ENCODE peak calls at places on chromosomes 12 and 14, in five cellular contexts. N is transverse colon, U is erythroblast, T is HCT116, Y is esophagus squamous epithelium. J is an unnamed sample.

GRCh38 chr14:97833291-97833690 is 1036.1 kb downstream of the VRK1 start:
- DNase-seq in N (no peak), U (no peak), T (no peak), Y (no peak), J (no peak)

GRCh38 chr12:131671871-131672270 is 39.0 kb upstream of the SFSWAP start:
- DNase-seq in N (no peak), U (no peak), T (no peak), Y (no peak), J (no peak)

GRCh38 chr12:94596596-94596995 is 53.8 kb downstream of the TMCC3 start:
- DNase-seq in N (no peak), U (no peak), T (no peak), Y (no peak), J (no peak)

GRCh38 chr12:132618683-132619043 is at the start of gene P2RX2:
- DNase-seq in N (no peak), U (no peak), T (no peak), Y (no peak), J (no peak)

GRCh38 chr12:122951979-122952892 is 14.0 kb downstream of the ABCB9 start:
- DNase-seq in N (peak; percentile 85), U (peak; percentile 86), T (peak; percentile 59), Y (no peak), J (peak; percentile 73)

GRCh38 chr12:106274575-106275081 is 26.8 kb upstream of the CKAP4 start:
- DNase-seq in N (no peak), U (no peak), T (no peak), Y (no peak), J (no peak)

GRCh38 chr12:60489071-60489470 is 893.2 kb downstream of the SLC16A7 start:
- DNase-seq in N (no peak), U (no peak), T (no peak), Y (no peak), J (no peak)

GRCh38 chr14:93114068-93114710 is 1.5 kb downstream of the ITPK1 start:
- DNase-seq in N (no peak), U (peak; percentile 46), T (no peak), Y (no peak), J (no peak)

GRCh38 chr12:112480931-112481330 is 62.2 kb downstream of the PTPN11 start:
- DNase-seq in N (no peak), U (no peak), T (no peak), Y (no peak), J (no peak)

GRCh38 chr14:103066399-103066798 is 9.1 kb upstream of the CDC42BPB start:
- DNase-seq in N (no peak), U (no peak), T (no peak), Y (no peak), J (no peak)

GRCh38 chr12:5043589-5044419 is at the start of gene KCNA5:
- DNase-seq in N (no peak), U (no peak), T (no peak), Y (no peak), J (peak; percentile 77)

GRCh38 chr12:52555577-52555976 is 2.6 kb upstream of the KRT71 start:
- DNase-seq in N (no peak), U (no peak), T (no peak), Y (no peak), J (no peak)

GRCh38 chr12:65656904-65657351 is 167.4 kb upstream of the HMGA2 start:
- DNase-seq in N (no peak), U (no peak), T (peak; percentile 97), Y (no peak), J (no peak)

GRCh38 chr14:64769096-64770020 is 65.1 kb downstream of the PLEKHG3 start:
- DNase-seq in N (no peak), U (no peak), T (no peak), Y (no peak), J (no peak)

GRCh38 chr12:68264175-68264863 is 10.9 kb upstream of the IL22 start:
- DNase-seq in N (no peak), U (no peak), T (no peak), Y (no peak), J (no peak)

GRCh38 chr12:93756295-93756694 is 79.1 kb downstream of the CRADD start:
- DNase-seq in N (no peak), U (peak; percentile 20), T (no peak), Y (no peak), J (no peak)

GRCh38 chr12:104667139-104667538 is 210.4 kb downstream of the CHST11 start:
- DNase-seq in N (no peak), U (peak; percentile 53), T (no peak), Y (no peak), J (no peak)

GRCh38 chr12:79706156-79706555 is 15.4 kb upstream of the PAWR start:
- DNase-seq in N (no peak), U (no peak), T (no peak), Y (no peak), J (no peak)

GRCh38 chr12:132605055-132605441 is 5.3 kb downstream of the LRCOL1 start:
- DNase-seq in N (no peak), U (no peak), T (no peak), Y (no peak), J (no peak)

GRCh38 chr14:99284254-99285004 is 12.4 kb upstream of the BCL11B start:
- DNase-seq in N (no peak), U (no peak), T (no peak), Y (no peak), J (peak; percentile 46)

GRCh38 chr14:94679941-94680340 is 67.8 kb downstream of the SERPINA3 start:
- DNase-seq in N (no peak), U (no peak), T (no peak), Y (no peak), J (no peak)

GRCh38 chr12:111396726-111397445 is 8.8 kb upstream of the SH2B3 start:
- DNase-seq in N (peak; percentile 90), U (peak; percentile 94), T (peak; percentile 65), Y (peak; percentile 36), J (peak; percentile 98)

GRCh38 chr14:71212683-71213107 is 305.4 kb downstream of the PCNX1 start:
- DNase-seq in N (no peak), U (no peak), T (no peak), Y (no peak), J (no peak)

GRCh38 chr12:131101703-131102492 is 148.2 kb downstream of the ADGRD1 start:
- DNase-seq in N (peak; percentile 5), U (no peak), T (no peak), Y (no peak), J (no peak)

GRCh38 chr12:57726151-57726883 is 12.2 kb downstream of the AGAP2 start:
- DNase-seq in N (peak; percentile 87), U (peak; percentile 76), T (peak; percentile 72), Y (peak; percentile 21), J (peak; percentile 65)
- TF ChIP-seq POLR2A in N (no peak), U (no peak), T (no peak), Y (no peak), J (no peak)

DNA sequence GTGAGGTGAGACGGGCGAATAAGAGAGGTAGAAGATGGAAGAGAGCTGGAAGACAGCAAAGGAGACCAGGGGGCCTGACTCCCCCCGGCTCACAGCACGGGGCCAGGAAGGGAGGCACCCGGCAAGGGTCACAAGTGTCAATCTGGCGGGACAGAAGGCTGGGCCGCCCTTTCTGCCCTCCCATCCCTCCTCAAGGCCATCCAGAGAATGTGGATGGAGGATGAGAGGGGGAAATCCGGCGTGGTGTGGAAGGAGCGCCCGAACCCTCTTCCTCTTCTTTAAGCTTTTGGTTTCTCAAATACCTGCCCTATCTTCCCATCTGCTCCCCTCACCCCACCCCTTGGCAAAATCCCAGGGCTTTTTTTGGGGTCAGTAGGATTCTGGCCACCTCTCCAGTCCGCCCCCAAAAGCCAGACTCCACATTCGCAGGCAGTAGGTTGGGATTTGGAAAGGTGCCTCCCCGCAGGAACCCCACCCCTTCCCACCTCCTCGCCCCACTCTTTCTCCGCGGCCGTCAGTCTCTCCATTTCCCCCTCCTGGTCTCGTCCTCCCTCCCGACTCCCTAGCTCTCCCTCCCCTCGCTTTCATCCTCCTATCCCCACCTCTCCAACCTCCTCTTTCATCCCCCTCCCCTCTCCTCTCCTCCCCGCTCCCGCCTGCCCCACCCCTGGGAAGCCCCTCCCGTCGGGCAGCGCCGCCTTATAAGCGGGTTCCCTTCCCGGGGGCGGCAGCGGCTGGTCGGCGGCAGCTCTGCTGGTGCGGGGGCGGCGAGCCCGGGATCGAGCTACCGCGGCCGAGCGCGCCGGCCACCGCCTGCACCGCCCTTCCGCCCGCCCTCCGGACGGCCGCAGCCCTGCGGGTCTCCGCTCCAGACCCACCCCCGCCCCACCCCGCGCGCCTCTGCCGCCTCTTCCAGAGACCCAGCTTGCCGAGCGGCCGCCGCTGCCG is at the start of gene PTMS:
- DNase-seq in N (peak; percentile 79), U (peak; percentile 68), T (peak; percentile 83), Y (no peak), J (no peak)
- TF ChIP-seq POLR2A in N (peak; percentile 50), U (no peak), T (peak; percentile 98), Y (no peak), J (peak; percentile 88)

GRCh38 chr12:121837680-121838079 is 21.0 kb downstream of the HPD start:
- DNase-seq in N (no peak), U (no peak), T (no peak), Y (no peak), J (no peak)

GRCh38 chr12:121838096-121838495 is 20.6 kb downstream of the HPD start:
- DNase-seq in N (no peak), U (no peak), T (no peak), Y (no peak), J (no peak)

GRCh38 chr12:121843236-121843982 is 15.2 kb downstream of the HPD start:
- DNase-seq in N (no peak), U (no peak), T (no peak), Y (no peak), J (no peak)

GRCh38 chr12:121839993-121840761 is 18.5 kb downstream of the HPD start:
- DNase-seq in N (no peak), U (no peak), T (no peak), Y (no peak), J (no peak)

DNA sequence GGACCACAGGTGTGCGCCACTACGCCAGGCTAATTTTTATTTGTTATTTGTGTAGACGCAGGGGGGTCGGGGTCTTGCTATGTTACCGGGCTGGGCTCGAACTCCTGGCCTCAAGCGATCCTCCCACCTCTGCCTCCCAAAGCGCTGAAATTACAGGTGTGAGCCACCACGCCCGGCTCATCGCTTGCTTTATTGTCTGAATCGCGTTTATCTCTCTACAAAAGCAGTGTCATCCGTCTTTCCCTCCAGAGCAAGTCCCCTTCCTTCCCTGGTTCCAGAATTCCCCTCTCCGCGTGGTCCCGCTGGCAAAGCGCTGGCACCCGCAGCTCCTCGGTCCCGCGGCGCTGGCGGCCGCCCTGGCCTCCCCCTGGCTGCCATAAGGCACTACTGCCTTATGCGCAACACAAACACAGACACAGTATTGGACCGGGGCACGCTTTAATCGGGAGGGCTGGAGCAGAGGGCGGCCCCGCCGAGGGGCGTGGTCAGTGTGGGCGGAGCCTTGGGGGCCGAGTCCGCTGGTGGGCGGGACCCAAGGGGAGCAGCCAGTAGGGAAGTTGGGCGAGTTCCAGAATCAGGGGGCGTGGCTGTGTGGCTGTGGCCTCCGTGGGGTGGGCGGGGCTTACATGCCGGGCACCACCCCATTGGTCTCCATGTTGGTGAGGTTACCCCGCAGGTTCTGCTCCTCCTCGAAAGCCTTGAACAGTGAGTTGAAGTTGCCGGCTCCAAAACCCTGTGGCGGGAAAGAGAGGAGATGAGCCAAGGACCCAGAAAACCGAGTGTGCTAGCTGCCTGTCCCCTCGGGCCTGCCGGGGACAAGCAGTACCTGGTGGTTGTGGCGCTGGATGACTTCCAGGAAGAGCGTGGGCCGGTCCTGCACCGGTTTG is 19.3 kb downstream of the HPD start:
- DNase-seq in N (peak; percentile 100), U (peak; percentile 100), T (peak; percentile 95), Y (peak; percentile 98), J (peak; percentile 100)
- TF ChIP-seq POLR2A in N (peak; percentile 55), U (peak; percentile 93), T (peak; percentile 81), Y (no peak), J (peak; percentile 59)

DNA sequence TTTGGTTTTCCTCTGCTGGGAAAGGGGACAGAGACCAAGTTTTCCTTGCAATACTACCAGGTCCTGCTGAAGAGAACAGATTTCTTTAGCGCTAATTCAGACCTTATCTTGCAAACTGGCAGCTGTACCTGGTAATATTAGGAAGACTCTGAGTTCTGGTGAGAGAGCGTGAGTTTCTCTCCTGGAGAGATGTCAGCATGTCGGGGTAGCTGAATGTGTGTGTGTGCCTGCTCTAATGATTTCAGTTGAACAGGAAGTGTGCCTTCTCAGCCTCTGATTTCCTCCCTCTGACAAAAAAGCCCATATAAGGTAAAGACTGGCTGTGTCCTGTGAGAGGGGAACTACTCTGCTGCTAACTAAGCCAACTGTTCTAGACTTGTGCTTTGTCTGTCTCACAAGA is 10.3 kb upstream of the ERP27 start:
- DNase-seq in N (peak; percentile 34), U (peak; percentile 9), T (no peak), Y (peak; percentile 26), J (no peak)
- TF ChIP-seq POLR2A in N (no peak), U (peak; percentile 25), T (no peak), Y (no peak), J (peak; percentile 62)

J was measured in H1.